ENCODE peak calls at places on chromosome 19, in eight cellular contexts. W is breast epithelium, D is heart left ventricle, Z is IMR-90, C is transverse colon, P is H1, F is sigmoid colon, R is spleen. N is an unnamed sample. For H3K36me3, the result is how much of the 10 kb centered on the place peaks cover.

GRCh38 chr19:8460516-8461298 is 15.9 kb downstream of the HNRNPM start:
- DNase-seq in W (no peak), D (no peak), Z (no peak), C (no peak), P (no peak), F (peak), R (no peak), N (no peak)

GRCh38 chr19:34208485-34208884 is 36.2 kb downstream of the LSM14A start:
- DNase-seq in W (no peak), D (no peak), Z (no peak), C (no peak), P (no peak), F (no peak), R (no peak), N (no peak)

GRCh38 chr19:45800009-45800553 is 7.4 kb upstream of the DMWD start:
- DNase-seq in W (no peak), D (no peak), Z (peak), C (no peak), P (no peak), F (no peak), R (no peak), N (no peak)

GRCh38 chr19:11251217-11251616 is 11.1 kb downstream of the DOCK6 start:
- DNase-seq in W (no peak), D (no peak), Z (no peak), C (no peak), P (no peak), F (no peak), R (no peak), N (no peak)

GRCh38 chr19:8973501-8974091 is 36.6 kb downstream of the MUC16 start:
- DNase-seq in W (no peak), D (no peak), Z (no peak), C (no peak), P (no peak), F (no peak), R (no peak), N (no peak)

GRCh38 chr19:53868091-53868891 is 608 bp downstream of the MYADM start:
- DNase-seq in W (peak), D (peak), Z (peak), C (peak), P (peak), F (peak), R (peak), N (peak)

GRCh38 chr19:43755256-43755801 is 567 bp upstream of the SMG9 start:
- DNase-seq in W (peak), D (peak), Z (peak), C (peak), P (peak), F (peak), R (peak), N (peak)

GRCh38 chr19:6087074-6087506 is 23.2 kb downstream of the RFX2 start:
- DNase-seq in W (no peak), D (no peak), Z (no peak), C (peak), P (no peak), F (no peak), R (no peak), N (no peak)

GRCh38 chr19:29966594-29967249 is 24.7 kb downstream of the URI1 start:
- DNase-seq in W (no peak), D (no peak), Z (peak), C (no peak), P (no peak), F (no peak), R (no peak), N (no peak)

GRCh38 chr19:29773141-29773540 is 38.6 kb upstream of the CCNE1 start:
- DNase-seq in W (no peak), D (no peak), Z (no peak), C (no peak), P (no peak), F (no peak), R (no peak), N (no peak)

GRCh38 chr19:46186101-46186716 is 38.2 kb downstream of the IGFL2 start:
- DNase-seq in W (no peak), D (no peak), Z (no peak), C (no peak), P (no peak), F (no peak), R (no peak), N (no peak)

GRCh38 chr19:47495478-47496372 is 11.7 kb upstream of the KPTN start:
- DNase-seq in W (no peak), D (no peak), Z (no peak), C (no peak), P (no peak), F (no peak), R (no peak), N (no peak)

GRCh38 chr19:8500158-8500557 is 2.3 kb downstream of the PRAM1 start:
- DNase-seq in W (no peak), D (no peak), Z (no peak), C (no peak), P (no peak), F (no peak), R (no peak), N (no peak)

GRCh38 chr19:14101003-14101545 is 10.5 kb upstream of the SAMD1 start:
- DNase-seq in W (no peak), D (no peak), Z (no peak), C (no peak), P (no peak), F (no peak), R (no peak), N (no peak)

GRCh38 chr19:4449022-4449825 is 8.4 kb downstream of the UBXN6 start:
- DNase-seq in W (peak), D (peak), Z (no peak), C (no peak), P (no peak), F (peak), R (no peak), N (peak)

GRCh38 chr19:6278740-6279619 is 795 bp downstream of the MLLT1 start:
- DNase-seq in W (no peak), D (no peak), Z (no peak), C (no peak), P (peak), F (no peak), R (no peak), N (peak)

DNA sequence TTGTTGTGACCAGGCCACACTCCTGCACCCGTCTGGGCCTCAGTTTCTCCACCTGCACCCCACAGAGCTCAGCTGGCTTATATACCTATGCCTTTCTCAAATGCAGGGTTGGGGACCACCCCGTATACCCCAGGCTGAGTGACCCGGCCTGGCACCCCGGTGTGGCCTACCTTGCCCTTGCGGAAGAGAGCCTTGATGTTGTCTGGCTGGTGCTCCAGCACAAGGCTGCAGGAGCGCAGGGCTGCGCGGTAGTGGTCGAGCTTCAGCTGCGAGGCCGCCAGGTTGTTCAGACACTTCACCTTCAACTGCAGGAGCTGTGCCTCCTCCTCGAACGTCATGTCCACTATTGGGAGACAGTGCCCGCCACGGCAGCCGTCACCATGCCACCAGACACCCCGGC is 5.9 kb downstream of the FKBP8 start:
- DNase-seq in W (no peak), D (no peak), Z (no peak), C (no peak), P (no peak), F (no peak), R (no peak), N (no peak)
- TF ChIP-seq POLR2A in W (no peak), D (no peak), Z (no peak), C (peak), P (no peak), F (no peak), R (no peak), N (no peak)

GRCh38 chr19:51064534-51065220 is at the start of gene KLK13:
- DNase-seq in W (peak), D (peak), Z (no peak), C (no peak), P (peak), F (no peak), R (no peak), N (no peak)

GRCh38 chr19:51063664-51064063 is 1.2 kb downstream of the KLK13 start:
- DNase-seq in W (no peak), D (no peak), Z (no peak), C (no peak), P (no peak), F (no peak), R (no peak), N (no peak)

GRCh38 chr19:51059715-51060114 is 5.2 kb downstream of the KLK13 start:
- DNase-seq in W (no peak), D (no peak), Z (no peak), C (no peak), P (no peak), F (no peak), R (no peak), N (no peak)

GRCh38 chr19:51060973-51061372 is 3.9 kb downstream of the KLK13 start:
- DNase-seq in W (no peak), D (no peak), Z (no peak), C (no peak), P (no peak), F (no peak), R (no peak), N (no peak)

GRCh38 chr19:51060336-51060735 is 4.6 kb downstream of the KLK13 start:
- DNase-seq in W (no peak), D (no peak), Z (no peak), C (no peak), P (no peak), F (no peak), R (no peak), N (no peak)
- TF ChIP-seq CTCF in W (no peak), D (no peak), Z (no peak), C (no peak), P (no peak), F (no peak), R (no peak), N (no peak)

GRCh38 chr19:10112895-10113591 is 1.6 kb downstream of the P2RY11 start:
- DNase-seq in W (no peak), D (no peak), Z (no peak), C (peak), P (peak), F (no peak), R (peak), N (peak)
- H3K36me3 ChIP-seq in W (under half), D (half or more), Z (half or more), C (under half), P (half or more), F (half or more), R (half or more), N (under half)

GRCh38 chr19:38618590-38619360 is at the start of gene EIF3K:
- DNase-seq in W (peak), D (peak), Z (peak), C (peak), P (peak), F (peak), R (peak), N (peak)
- TF ChIP-seq POLR2A in W (peak), D (peak), Z (peak), C (peak), P (peak), F (peak), R (no peak), N (peak)

GRCh38 chr19:16001481-16002312 is 52.9 kb downstream of the OR10H4 start:
- DNase-seq in W (no peak), D (no peak), Z (peak), C (peak), P (no peak), F (no peak), R (no peak), N (no peak)
- TF ChIP-seq CTCF in W (no peak), D (no peak), Z (peak), C (no peak), P (no peak), F (no peak), R (no peak), N (no peak)

GRCh38 chr19:49684983-49685553 is 4.3 kb upstream of the ADM5 start:
- DNase-seq in W (no peak), D (no peak), Z (no peak), C (no peak), P (no peak), F (no peak), R (no peak), N (no peak)

GRCh38 chr19:49686503-49687088 is 2.8 kb upstream of the ADM5 start:
- DNase-seq in W (no peak), D (no peak), Z (no peak), C (no peak), P (no peak), F (no peak), R (no peak), N (no peak)

GRCh38 chr19:49684251-49684982 is 5.0 kb upstream of the ADM5 start:
- DNase-seq in W (no peak), D (no peak), Z (no peak), C (no peak), P (peak), F (no peak), R (no peak), N (no peak)

GRCh38 chr19:49687150-49687549 is 2.2 kb upstream of the ADM5 start:
- DNase-seq in W (no peak), D (no peak), Z (no peak), C (no peak), P (no peak), F (no peak), R (no peak), N (no peak)

DNA sequence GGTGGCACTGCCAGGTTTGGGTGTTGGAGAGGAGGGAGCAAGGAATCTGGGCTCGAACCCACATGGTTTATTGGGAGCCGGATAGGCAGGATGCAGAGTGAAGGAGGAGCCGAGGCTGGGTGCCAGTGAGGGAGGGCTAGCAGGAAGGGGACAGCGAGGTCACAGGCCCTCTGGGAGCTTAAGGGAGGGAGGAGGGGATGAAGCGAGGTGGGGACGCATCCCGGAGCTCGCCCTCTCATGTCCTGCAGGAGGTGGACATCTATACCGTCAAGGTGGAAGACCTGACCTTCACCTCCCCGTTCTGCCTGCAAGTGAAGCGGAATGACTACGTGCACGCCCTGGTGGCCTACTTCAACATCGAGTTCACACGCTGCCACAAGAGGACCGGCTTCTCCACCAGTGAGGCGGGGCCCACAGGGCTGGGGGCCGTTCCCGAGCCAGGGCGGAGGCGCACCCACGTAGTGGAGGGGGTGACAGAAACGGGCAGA is 3.5 kb upstream of the ADM5 start:
- DNase-seq in W (no peak), D (no peak), Z (no peak), C (no peak), P (no peak), F (no peak), R (peak), N (no peak)
- H3K36me3 ChIP-seq in W (under half), D (half or more), Z (under half), C (under half), P (under half), F (half or more), R (half or more), N (under half)

GRCh38 chr19:40776966-40777794 is 867 bp upstream of the RAB4B start:
- DNase-seq in W (peak), D (peak), Z (peak), C (peak), P (peak), F (peak), R (peak), N (peak)
- TF ChIP-seq POLR2A in W (no peak), D (no peak), Z (no peak), C (no peak), P (no peak), F (no peak), R (no peak), N (no peak)

GRCh38 chr19:12884627-12884925 is 2.4 kb downstream of the KLF1 start:
- DNase-seq in W (no peak), D (no peak), Z (no peak), C (no peak), P (no peak), F (no peak), R (no peak), N (no peak)

GRCh38 chr19:12884202-12884601 is 2.8 kb downstream of the KLF1 start:
- DNase-seq in W (no peak), D (no peak), Z (no peak), C (no peak), P (no peak), F (no peak), R (no peak), N (no peak)

GRCh38 chr19:12884926-12885748 is 1.9 kb downstream of the KLF1 start:
- DNase-seq in W (peak), D (peak), Z (peak), C (peak), P (peak), F (peak), R (peak), N (peak)

GRCh38 chr19:12886943-12887747 is at the start of gene KLF1:
- DNase-seq in W (no peak), D (no peak), Z (no peak), C (no peak), P (no peak), F (no peak), R (no peak), N (no peak)

GRCh38 chr19:12885749-12886706 is 973 bp downstream of the KLF1 start:
- DNase-seq in W (no peak), D (no peak), Z (no peak), C (no peak), P (peak), F (no peak), R (no peak), N (no peak)
- TF ChIP-seq CTCF in W (no peak), D (no peak), Z (no peak), C (no peak), P (no peak), F (no peak), R (no peak), N (no peak)

GRCh38 chr19:19677579-19677978 is 8.9 kb downstream of the ZNF101 start:
- DNase-seq in W (no peak), D (no peak), Z (no peak), C (no peak), P (no peak), F (no peak), R (no peak), N (no peak)

GRCh38 chr19:19672816-19673215 is 4.2 kb downstream of the ZNF101 start:
- DNase-seq in W (no peak), D (no peak), Z (no peak), C (no peak), P (no peak), F (no peak), R (no peak), N (no peak)

GRCh38 chr19:19679176-19680073 is 10.8 kb downstream of the ZNF101 start:
- DNase-seq in W (no peak), D (no peak), Z (no peak), C (no peak), P (no peak), F (no peak), R (no peak), N (no peak)

GRCh38 chr19:19670070-19670551 is 1.5 kb downstream of the ZNF101 start:
- DNase-seq in W (no peak), D (no peak), Z (no peak), C (no peak), P (peak), F (no peak), R (no peak), N (no peak)

GRCh38 chr19:19674315-19674714 is 5.7 kb downstream of the ZNF101 start:
- DNase-seq in W (no peak), D (no peak), Z (no peak), C (no peak), P (no peak), F (no peak), R (no peak), N (no peak)
- H3K36me3 ChIP-seq in W (under half), D (under half), Z (under half), C (under half), P (under half), F (under half), R (half or more), N (under half)

N was measured in right lobe of liver.